ENCODE peak calls at places on chromosomes 3 and 15, in six cellular contexts. G is fibroblast of the conjunctiva; J is activated CD4-positive, alpha-beta memory T cell treated with anti-CD3 and anti-CD28 coated beads, Interleukin-2, amount 10 ng/mL, durations not matched to agents 7 days and 5 days; W is T-helper 9 cell; M is activated CD8-positive, alpha-beta memory T cell treated with anti-CD3 and anti-CD28 coated beads, Interleukin-2, amount 50 U/mL, for 4 hours; Q is LoVo. B is an unnamed sample.

GRCh38 chr3:125025647-125026046 is 30.1 kb downstream of the HEG1 start:
- DNase-seq in Q (no peak), M (no peak), W (no peak), J (no peak), G (no peak), B (no peak)

GRCh38 chr15:49674370-49674769 is 53.5 kb downstream of the DTWD1 start:
- DNase-seq in M (no peak), J (no peak), W (no peak), G (no peak), Q (no peak), B (no peak)

GRCh38 chr15:81338422-81339007 is 14.6 kb upstream of the STARD5 start:
- DNase-seq in Q (peak; percentile 57), G (peak; percentile 38), W (no peak), J (no peak), M (no peak), B (no peak)

GRCh38 chr3:70606018-70606417 is 293.6 kb upstream of the MDFIC2 start:
- DNase-seq in G (no peak), Q (no peak), W (no peak), M (no peak), J (no peak), B (no peak)

GRCh38 chr3:12750658-12751071 is 8.4 kb downstream of the TMEM40 start:
- DNase-seq in G (peak; percentile 40), W (no peak), J (peak; percentile 54), M (peak; percentile 46), Q (no peak), B (no peak)

GRCh38 chr15:74133071-74133702 is 2.8 kb downstream of the ISLR2 start:
- DNase-seq in Q (no peak), W (no peak), G (no peak), J (no peak), M (no peak), B (peak; percentile 57)

GRCh38 chr15:92677998-92678397 is 22.4 kb upstream of the FAM174B start:
- DNase-seq in G (no peak), J (no peak), W (no peak), Q (no peak), M (no peak), B (no peak)

GRCh38 chr3:71304684-71305083 is 278.8 kb downstream of the FOXP1 start:
- DNase-seq in W (no peak), J (no peak), G (peak; percentile 54), M (peak; percentile 35), Q (no peak), B (no peak)

GRCh38 chr3:135980343-135980742 is 14.8 kb downstream of the PPP2R3A start:
- DNase-seq in Q (no peak), G (no peak), J (no peak), M (no peak), W (no peak), B (no peak)

GRCh38 chr3:59401924-59402323 is 352.1 kb upstream of the CFAP20DC start:
- DNase-seq in G (no peak), M (no peak), Q (no peak), J (no peak), W (no peak), B (no peak)

GRCh38 chr15:60370804-60371700 is 26.7 kb downstream of the ANXA2 start:
- DNase-seq in M (no peak), J (no peak), G (peak; percentile 97), Q (peak; percentile 96), W (no peak), B (no peak)

GRCh38 chr3:162704238-162704637 is 1207.6 kb downstream of the OTOL1 start:
- DNase-seq in M (no peak), W (no peak), G (no peak), J (no peak), Q (no peak), B (no peak)

GRCh38 chr3:8555705-8556314 is 54.2 kb downstream of the LMCD1 start:
- DNase-seq in M (no peak), G (no peak), Q (no peak), J (no peak), W (no peak), B (no peak)

GRCh38 chr3:190709351-190709773 is 153.1 kb downstream of the GMNC start:
- DNase-seq in M (no peak), W (no peak), J (no peak), G (no peak), Q (no peak), B (no peak)

GRCh38 chr3:107523361-107524213 is 825 bp downstream of the BBX start:
- DNase-seq in W (peak; percentile 39), M (peak; percentile 55), J (peak; percentile 52), G (peak; percentile 44), Q (peak; percentile 38), B (peak; percentile 74)

GRCh38 chr3:36648241-36649034 is 115.9 kb downstream of the DCLK3 start:
- DNase-seq in Q (peak; percentile 34), M (no peak), G (peak; percentile 77), J (no peak), W (no peak), B (no peak)

GRCh38 chr3:63655519-63655918 is 3.0 kb downstream of the SNTN start:
- DNase-seq in M (no peak), W (no peak), G (no peak), Q (no peak), J (no peak), B (no peak)

GRCh38 chr15:73749533-73749932 is 3.6 kb downstream of the INSYN1 start:
- DNase-seq in Q (no peak), M (no peak), W (no peak), J (no peak), G (no peak), B (no peak)

GRCh38 chr15:42018306-42019224 is 2.3 kb downstream of the PLA2G4E start:
- DNase-seq in J (no peak), Q (no peak), W (no peak), M (no peak), G (no peak), B (no peak)

GRCh38 chr3:194009892-194010533 is 125.9 kb upstream of the HES1 start:
- DNase-seq in G (no peak), W (no peak), M (no peak), Q (no peak), J (no peak), B (peak; percentile 34)

GRCh38 chr3:123870033-123870432 is 14.1 kb downstream of the MYLK start:
- DNase-seq in G (no peak), J (no peak), W (no peak), Q (no peak), M (no peak), B (no peak)

GRCh38 chr3:99502871-99503270 is 135.5 kb upstream of the COL8A1 start:
- DNase-seq in M (no peak), J (no peak), W (no peak), Q (no peak), G (no peak), B (no peak)

B was measured in neural progenitor cell.